ENCODE peak calls at places on chromosomes 6 and 20, in nine cellular contexts. F, L, Y, V, M, R, S, G and U are unnamed samples.

GRCh38 chr6:133854633-133855598 is 34.0 kb upstream of the TCF21 start:
- DNase-seq in F (no peak), L (no peak), Y (no peak), V (no peak), M (no peak), R (no peak), S (no peak), G (peak; percentile 61), U (no peak)

GRCh38 chr6:8237668-8238067 is 135.3 kb upstream of the EEF1E1 start:
- DNase-seq in F (no peak), L (no peak), Y (no peak), V (no peak), M (no peak), R (no peak), S (no peak), G (no peak), U (no peak)

GRCh38 chr6:100538086-100538485 is 73.4 kb upstream of the SIM1 start:
- DNase-seq in F (no peak), L (no peak), Y (no peak), V (no peak), M (no peak), R (peak; percentile 11), S (no peak), G (no peak), U (no peak)

GRCh38 chr20:64253000-64253383 is 2.6 kb upstream of the PCMTD2 start:
- DNase-seq in F (no peak), L (no peak), Y (no peak), V (no peak), M (no peak), R (no peak), S (no peak), G (no peak), U (no peak)

GRCh38 chr20:59318803-59319202 is 18.4 kb downstream of the EDN3 start:
- DNase-seq in F (no peak), L (no peak), Y (no peak), V (no peak), M (peak; percentile 13), R (no peak), S (no peak), G (no peak), U (no peak)

GRCh38 chr6:148523051-148523450 is 180.4 kb downstream of the SASH1 start:
- DNase-seq in F (no peak), L (no peak), Y (no peak), V (no peak), M (no peak), R (peak; percentile 80), S (no peak), G (no peak), U (no peak)

GRCh38 chr6:30814137-30815084 is 69.9 kb upstream of the DDR1 start:
- DNase-seq in F (peak; percentile 46), L (no peak), Y (no peak), V (no peak), M (peak; percentile 10), R (peak; percentile 82), S (no peak), G (no peak), U (no peak)

GRCh38 chr6:144581807-144582537 is 296.8 kb downstream of the UTRN start:
- DNase-seq in F (no peak), L (peak; percentile 12), Y (peak; percentile 47), V (no peak), M (no peak), R (peak; percentile 46), S (no peak), G (no peak), U (no peak)

GRCh38 chr6:65450451-65450850 is 256.6 kb downstream of the EYS start:
- DNase-seq in F (no peak), L (no peak), Y (no peak), V (no peak), M (no peak), R (no peak), S (no peak), G (no peak), U (no peak)

GRCh38 chr20:23668477-23668951 is 20.3 kb downstream of the CST4 start:
- DNase-seq in F (peak; percentile 43), L (peak; percentile 79), Y (peak; percentile 45), V (peak; percentile 18), M (no peak), R (peak; percentile 58), S (peak; percentile 35), G (no peak), U (no peak)

GRCh38 chr6:3293271-3294155 is 34.8 kb downstream of the PSMG4 start:
- DNase-seq in F (no peak), L (no peak), Y (no peak), V (no peak), M (peak; percentile 63), R (no peak), S (no peak), G (peak; percentile 32), U (no peak)

GRCh38 chr20:17966432-17967312 is 1.9 kb downstream of the SNX5 start:
- DNase-seq in F (no peak), L (peak; percentile 74), Y (no peak), V (peak; percentile 38), M (no peak), R (peak; percentile 52), S (no peak), G (no peak), U (no peak)

GRCh38 chr6:30988209-30988825 is 4.8 kb downstream of the MUC21 start:
- DNase-seq in F (no peak), L (no peak), Y (no peak), V (no peak), M (no peak), R (no peak), S (no peak), G (no peak), U (no peak)

GRCh38 chr20:48618052-48618451 is 209.7 kb downstream of the PREX1 start:
- DNase-seq in F (no peak), L (no peak), Y (no peak), V (no peak), M (peak; percentile 55), R (no peak), S (no peak), G (peak; percentile 48), U (no peak)